ENCODE peak calls at places on chromosomes 1 and 21, in nine cellular contexts. B, Q, O, J, W, U, C, R and T are unnamed samples.

GRCh38 chr1:59150537-59151386 is 146.1 kb upstream of the FGGY start:
- DNase-seq in W (peak; percentile 68), B (peak; percentile 99), U (peak; percentile 86), J (peak; percentile 94), O (peak; percentile 90), Q (no peak), C (no peak), R (peak; percentile 46), T (peak; percentile 44)

GRCh38 chr1:13605159-13605558 is 21.5 kb downstream of the PDPN start:
- DNase-seq in J (no peak), C (no peak), R (no peak), B (peak; percentile 67), W (no peak), O (no peak), Q (no peak), U (no peak), T (no peak)

GRCh38 chr1:13784971-13785370 is 85.0 kb downstream of the PRDM2 start:
- DNase-seq in Q (no peak), J (no peak), O (no peak), C (no peak), W (no peak), R (no peak), B (no peak), U (no peak), T (no peak)

GRCh38 chr1:2087766-2088165 is 37.6 kb downstream of the PRKCZ start:
- DNase-seq in Q (no peak), R (no peak), C (no peak), J (no peak), B (no peak), U (no peak), O (no peak), W (no peak), T (no peak)

GRCh38 chr1:1144122-1144842 is 28.4 kb upstream of the C1orf159 start:
- DNase-seq in C (peak; percentile 45), O (no peak), R (peak; percentile 87), U (no peak), Q (no peak), W (peak; percentile 86), B (no peak), J (no peak), T (no peak)

GRCh38 chr21:15732290-15732995 is 2.7 kb downstream of the USP25 start:
- DNase-seq in O (no peak), B (peak; percentile 65), C (no peak), Q (no peak), J (no peak), R (no peak), W (no peak), U (no peak), T (peak; percentile 18)

GRCh38 chr1:61426884-61427283 is 298.1 kb downstream of the TM2D1 start:
- DNase-seq in Q (no peak), R (no peak), O (no peak), C (no peak), B (no peak), J (no peak), W (no peak), U (no peak), T (no peak)

GRCh38 chr21:41684381-41685245 is 82.2 kb downstream of the RIPK4 start:
- DNase-seq in J (no peak), U (no peak), R (no peak), B (peak; percentile 33), Q (no peak), W (peak; percentile 51), C (peak; percentile 77), O (no peak), T (peak; percentile 72)

GRCh38 chr1:3471356-3472087 is 17.1 kb downstream of the ARHGEF16 start:
- DNase-seq in W (no peak), C (no peak), O (peak; percentile 74), J (peak; percentile 34), Q (peak; percentile 68), R (no peak), U (peak; percentile 50), B (peak; percentile 57), T (no peak)

GRCh38 chr1:20733361-20733975 is 965 bp upstream of the SH2D5 start:
- DNase-seq in O (no peak), B (no peak), J (no peak), C (no peak), U (no peak), Q (no peak), R (no peak), W (no peak), T (no peak)

GRCh38 chr1:203135636-203136305 is 8.2 kb downstream of the ADORA1 start:
- DNase-seq in U (no peak), Q (no peak), R (no peak), B (no peak), C (no peak), O (no peak), W (no peak), J (no peak), T (peak; percentile 71)

GRCh38 chr21:44347911-44348451 is 5.4 kb upstream of the TRPM2 start:
- DNase-seq in W (no peak), O (no peak), R (no peak), U (no peak), J (no peak), Q (no peak), C (peak; percentile 60), B (no peak), T (no peak)

GRCh38 chr1:205009666-205010065 is 33.3 kb upstream of the CNTN2 start:
- DNase-seq in J (no peak), C (no peak), R (no peak), U (no peak), O (no peak), W (no peak), Q (no peak), B (no peak), T (no peak)

GRCh38 chr1:167689569-167689925 is 32.2 kb upstream of the MPZL1 start:
- DNase-seq in U (no peak), C (no peak), J (no peak), B (no peak), Q (no peak), R (no peak), O (no peak), W (no peak), T (no peak)

GRCh38 chr1:207069059-207069458 is 16.0 kb downstream of the PFKFB2 start:
- DNase-seq in C (no peak), O (no peak), J (no peak), Q (no peak), W (no peak), B (no peak), R (peak; percentile 17), U (no peak), T (no peak)

GRCh38 chr1:166082601-166083000 is 84.2 kb downstream of the FAM78B start:
- DNase-seq in J (no peak), U (no peak), R (no peak), C (no peak), Q (no peak), B (no peak), W (no peak), O (no peak), T (no peak)

GRCh38 chr1:166086113-166086908 is 80.5 kb downstream of the FAM78B start:
- DNase-seq in W (no peak), U (no peak), B (no peak), R (no peak), J (no peak), C (no peak), O (no peak), Q (no peak), T (no peak)

GRCh38 chr1:166080965-166081870 is 85.6 kb downstream of the FAM78B start:
- DNase-seq in R (no peak), B (no peak), O (no peak), J (no peak), C (no peak), W (no peak), U (peak; percentile 55), Q (no peak), T (no peak)

GRCh38 chr1:166084613-166085012 is 82.2 kb downstream of the FAM78B start:
- DNase-seq in W (no peak), U (no peak), J (no peak), R (no peak), B (no peak), Q (no peak), C (no peak), O (no peak), T (no peak)

GRCh38 chr1:166083887-166084286 is 82.9 kb downstream of the FAM78B start:
- DNase-seq in Q (no peak), W (no peak), O (no peak), U (no peak), R (no peak), C (no peak), B (no peak), J (no peak), T (no peak)
- H3K4me1 ChIP-seq in Q (no peaks in the 10 kb centered on the region), W (peaks cover 5% of the 10 kb centered on the region), O (peaks cover 7% of the 10 kb centered on the region), U (peaks cover 13% of the 10 kb centered on the region), R (no peaks in the 10 kb centered on the region), C (no peaks in the 10 kb centered on the region), B (no peaks in the 10 kb centered on the region), J (no peaks in the 10 kb centered on the region), T (no peaks in the 10 kb centered on the region)

DNA sequence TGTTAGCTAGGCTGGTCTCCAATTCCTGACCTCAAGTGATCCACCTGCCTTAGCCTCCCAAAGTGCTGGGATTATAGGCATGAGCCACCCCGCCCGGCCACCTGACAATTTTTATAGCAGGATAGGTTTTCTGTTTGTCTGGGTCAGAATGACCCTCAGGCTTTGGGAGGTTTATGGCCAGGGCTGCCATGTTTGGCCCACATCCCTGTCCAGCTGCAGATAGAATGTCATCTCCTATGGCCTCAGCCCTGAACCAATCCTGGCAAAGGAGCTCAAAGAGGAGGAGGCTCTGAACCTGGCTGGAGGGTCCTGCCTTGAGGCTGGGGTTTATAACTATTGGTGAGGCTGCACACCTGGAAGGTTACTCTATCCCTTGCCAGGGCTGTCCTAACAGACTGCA is 83.0 kb downstream of the HMGB4 start:
- DNase-seq in R (no peak), W (no peak), O (no peak), C (no peak), Q (no peak), B (no peak), J (no peak), U (no peak), T (no peak)
- H3K27ac ChIP-seq in R (no peak overlapping the region), W (no peak overlapping the region), O (no peak overlapping the region), C (no peak overlapping the region), Q (no peak overlapping the region), B (no peak overlapping the region), J (no peak overlapping the region), U (no peak overlapping the region), T (no peak overlapping the region)

GRCh38 chr1:64093941-64094340 is 109.5 kb upstream of the UBE2U start:
- DNase-seq in Q (no peak), J (no peak), O (no peak), U (no peak), R (no peak), W (no peak), B (peak; percentile 90), C (no peak), T (no peak)
- H3K4me3 ChIP-seq in Q (no peak overlapping the region), J (no peak overlapping the region), O (no peak overlapping the region), U (no peak overlapping the region), R (no peak overlapping the region), W (no peak overlapping the region), B (no peak overlapping the region), C (no peak overlapping the region), T (no peak overlapping the region)

DNA sequence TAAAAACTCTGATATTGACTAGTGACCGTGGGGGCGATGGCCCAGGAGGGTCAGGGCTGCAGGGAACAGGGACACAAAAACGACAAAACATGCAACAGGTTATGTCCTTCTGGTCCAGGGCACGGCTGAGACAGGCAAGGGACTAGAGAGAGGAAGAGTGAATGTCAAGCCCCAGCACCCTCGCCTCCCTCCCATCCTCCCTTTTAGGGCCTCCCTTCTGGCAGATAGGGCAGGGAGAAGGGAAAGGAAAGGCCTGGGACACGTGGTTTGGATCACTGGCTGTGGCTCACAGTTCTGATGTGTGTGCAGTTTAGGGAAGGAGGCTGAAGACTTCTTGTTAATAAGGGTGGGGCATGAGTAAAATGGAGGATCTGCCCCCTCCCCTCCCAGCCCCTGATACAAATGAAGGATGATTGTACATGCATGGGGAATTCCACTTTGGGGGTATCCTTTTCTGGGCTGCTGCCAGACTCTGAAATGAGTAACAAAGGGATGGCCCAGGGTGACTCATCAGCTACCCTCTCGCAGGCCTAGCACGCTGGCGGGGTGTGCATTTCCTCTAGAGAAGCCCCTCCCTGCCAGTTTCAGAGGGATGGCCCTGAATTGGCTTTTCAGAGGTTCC is 14.2 kb downstream of the CAPN2 start:
- DNase-seq in Q (no peak), J (peak; percentile 90), U (peak; percentile 85), W (peak; percentile 61), O (peak; percentile 84), C (no peak), R (peak; percentile 79), B (peak; percentile 97), T (no peak)
- H3K4me1 ChIP-seq in Q (peaks cover 15% of the 10 kb centered on the region), J (peaks cover 51% of the 10 kb centered on the region), U (peaks cover 74% of the 10 kb centered on the region), W (peaks cover 55% of the 10 kb centered on the region), O (peaks cover 40% of the 10 kb centered on the region), C (peaks cover under 1% of the 10 kb centered on the region), R (peaks cover 30% of the 10 kb centered on the region), B (peaks cover 50% of the 10 kb centered on the region), T (peaks cover 25% of the 10 kb centered on the region)